ENCODE peak calls at places on chromosome 11, in four cellular contexts. S is IMR-90, F is H9, C is mesenchymal stem cell. B is an unnamed sample.

GRCh38 chr11:17197431-17197898 is 10.3 kb downstream of the PIK3C2A start:
- DNase-seq in S (peak; percentile 43), C (no peak), F (no peak), B (no peak)

GRCh38 chr11:61294717-61295595 is at the start of gene VWCE:
- DNase-seq in C (peak; percentile 57), S (peak; percentile 41), F (peak; percentile 83), B (peak; percentile 72)

GRCh38 chr11:19947521-19948114 is 212.7 kb downstream of the DBX1 start:
- DNase-seq in S (no peak), C (no peak), F (no peak), B (no peak)

GRCh38 chr11:34208266-34209135 is 103.1 kb downstream of the NAT10 start:
- DNase-seq in C (no peak), F (no peak), S (peak; percentile 39), B (no peak)

GRCh38 chr11:131491503-131491902 is 121.1 kb downstream of the NTM start:
- DNase-seq in S (peak; percentile 30), C (peak; percentile 5), F (no peak), B (no peak)

GRCh38 chr11:88252208-88252607 is 77.0 kb upstream of the RAB38 start:
- DNase-seq in S (no peak), F (no peak), C (no peak), B (no peak)

GRCh38 chr11:61482513-61482912 is 26.0 kb upstream of the LRRC10B start:
- DNase-seq in C (no peak), F (peak; percentile 89), S (no peak), B (no peak)

GRCh38 chr11:44865866-44866272 is 84.8 kb downstream of the TP53I11 start:
- DNase-seq in C (no peak), F (no peak), S (no peak), B (no peak)

GRCh38 chr11:102267602-102268001 is 49.7 kb upstream of the BIRC3 start:
- DNase-seq in S (peak; percentile 81), C (peak; percentile 84), F (no peak), B (no peak)

GRCh38 chr11:130209944-130210854 is 50.6 kb downstream of the ST14 start:
- DNase-seq in C (no peak), S (no peak), F (peak; percentile 25), B (no peak)

GRCh38 chr11:118789501-118790356 is 1.2 kb downstream of the DDX6 start:
- DNase-seq in F (no peak), C (peak; percentile 43), S (no peak), B (peak; percentile 18)

GRCh38 chr11:1307163-1307870 is 2.1 kb downstream of the TOLLIP start:
- DNase-seq in S (no peak), C (no peak), F (no peak), B (no peak)

GRCh38 chr11:19455731-19456130 is 215.0 kb upstream of the E2F8 start:
- DNase-seq in C (no peak), S (peak; percentile 30), F (peak; percentile 46), B (no peak)

GRCh38 chr11:27635567-27636037 is 64.7 kb downstream of the BDNF start:
- DNase-seq in F (no peak), C (no peak), S (no peak), B (no peak)

GRCh38 chr11:80362578-80362977 is 921.7 kb upstream of the TENM4 start:
- DNase-seq in S (no peak), F (no peak), C (peak; percentile 14), B (no peak)

DNA sequence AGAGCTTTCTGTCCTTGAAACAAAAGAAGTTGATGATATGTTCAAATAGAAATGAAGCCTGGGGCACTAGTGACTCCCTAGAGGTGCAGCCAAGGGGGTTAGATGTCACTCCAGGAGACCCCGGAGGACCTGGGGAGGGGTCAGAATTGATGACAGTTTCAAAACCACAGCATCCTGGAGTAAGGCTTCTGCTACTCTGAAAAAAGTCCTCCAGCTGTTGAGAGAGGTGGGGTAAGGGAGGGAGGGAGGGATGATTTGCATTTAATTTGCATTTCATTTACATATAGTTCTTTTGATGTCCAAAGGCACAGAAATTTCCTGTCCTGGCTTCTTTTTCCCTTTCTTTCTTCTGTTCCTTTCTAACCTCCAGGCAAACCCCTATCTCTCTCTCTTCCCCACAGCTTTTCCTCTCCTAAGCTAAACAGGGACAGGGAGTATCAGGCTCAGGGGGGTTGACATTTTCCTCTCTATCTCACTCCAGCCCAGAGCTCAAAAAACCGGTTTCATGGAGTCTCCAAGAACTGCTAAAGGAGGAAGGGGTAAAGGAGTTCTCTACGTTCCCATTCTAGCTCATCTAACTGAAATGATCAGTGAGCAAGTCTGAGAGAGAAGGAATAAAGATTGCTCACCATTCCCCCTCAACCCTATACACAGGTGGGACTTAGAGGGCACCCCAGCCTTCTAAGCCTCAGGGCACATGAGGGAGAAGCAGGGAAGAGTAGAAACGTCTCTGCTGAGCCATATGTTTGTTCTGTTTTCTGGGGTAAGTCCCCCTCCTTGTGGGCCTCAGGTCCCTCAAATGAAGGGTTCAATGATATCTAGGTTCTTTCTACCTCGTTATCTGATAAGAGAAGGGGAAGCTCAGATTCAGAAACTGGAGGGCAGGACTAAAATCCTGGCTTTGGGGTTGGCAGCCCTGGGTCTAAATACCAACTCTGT is 3.5 kb upstream of the POU2F3 start:
- DNase-seq in S (peak; percentile 34), F (peak; percentile 80), C (peak; percentile 20), B (no peak)
- H3K18ac ChIP-seq in S (no peak overlapping the region), F (no peak overlapping the region), C (no peak overlapping the region), B (no peak overlapping the region)

DNA sequence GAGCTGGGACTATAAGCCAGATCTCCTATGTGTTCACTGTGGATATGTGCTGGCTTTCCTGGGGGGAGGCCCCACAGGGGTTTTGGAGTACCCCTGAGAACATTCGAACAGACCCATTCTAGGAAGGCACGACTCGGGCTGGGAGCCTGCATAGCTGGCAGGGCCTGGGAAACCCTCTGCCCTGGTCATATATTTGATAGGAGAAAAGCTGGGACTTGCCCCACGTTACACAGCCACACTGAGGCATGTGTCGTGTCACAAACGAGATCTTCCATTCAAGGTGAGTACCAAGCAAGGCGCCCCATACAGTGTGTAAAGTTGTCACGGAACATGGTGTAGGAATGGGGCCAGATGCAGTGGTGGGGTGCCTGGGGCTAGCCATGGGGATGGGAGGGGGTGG is 11.2 kb downstream of the MYO7A start:
- DNase-seq in F (no peak), C (no peak), S (no peak), B (no peak)
- H2BK5ac ChIP-seq in F (no peak overlapping the region), C (no peak overlapping the region), S (no peak overlapping the region), B (no peak overlapping the region)

GRCh38 chr11:65128182-65129145 is 5.9 kb downstream of the SYVN1 start:
- DNase-seq in S (no peak), C (no peak), F (no peak), B (no peak)
- H4K91ac ChIP-seq in S (no peak overlapping the region), C (no peak overlapping the region), F (no peak overlapping the region), B (no peak overlapping the region)

DNA sequence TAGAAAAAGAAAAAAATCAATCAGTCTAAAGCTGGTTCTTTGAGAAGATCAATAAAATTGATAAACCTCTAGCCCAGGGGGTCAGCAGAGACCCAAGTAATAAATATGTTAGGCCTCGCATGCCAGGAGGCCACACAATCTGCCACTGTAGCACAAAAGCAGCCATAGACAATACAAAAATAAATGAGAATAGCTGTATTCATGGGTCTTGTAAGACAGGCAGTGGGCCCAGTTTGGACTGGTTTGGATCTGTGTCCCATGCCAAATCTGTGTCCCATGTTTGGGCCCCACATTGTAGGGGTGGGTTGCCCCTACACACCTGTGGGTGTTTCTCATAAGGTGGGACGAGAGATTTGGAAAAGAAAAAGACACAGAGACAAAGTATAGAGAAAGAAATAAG is 6.6 kb upstream of the PLAAT4 start:
- DNase-seq in S (no peak), C (no peak), F (peak; percentile 43), B (no peak)
- H3K18ac ChIP-seq in S (no peak overlapping the region), C (no peak overlapping the region), F (peak overlapping the region; percentile 8), B (no peak overlapping the region)

GRCh38 chr11:117392001-117392690 is 64.5 kb downstream of the CEP164 start:
- DNase-seq in S (no peak), C (no peak), F (no peak), B (no peak)
- H2BK5ac ChIP-seq in S (no peak overlapping the region), C (no peak overlapping the region), F (no peak overlapping the region), B (no peak overlapping the region)

GRCh38 chr11:95296621-95297025 is 65.6 kb upstream of the SESN3 start:
- DNase-seq in C (no peak), F (no peak), S (no peak), B (no peak)

GRCh38 chr11:95295382-95295781 is 64.4 kb upstream of the SESN3 start:
- DNase-seq in C (no peak), S (no peak), F (no peak), B (no peak)

GRCh38 chr11:95291946-95292345 is 60.9 kb upstream of the SESN3 start:
- DNase-seq in C (no peak), S (no peak), F (no peak), B (no peak)

GRCh38 chr11:95296165-95296564 is 65.2 kb upstream of the SESN3 start:
- DNase-seq in F (no peak), S (no peak), C (no peak), B (no peak)

DNA sequence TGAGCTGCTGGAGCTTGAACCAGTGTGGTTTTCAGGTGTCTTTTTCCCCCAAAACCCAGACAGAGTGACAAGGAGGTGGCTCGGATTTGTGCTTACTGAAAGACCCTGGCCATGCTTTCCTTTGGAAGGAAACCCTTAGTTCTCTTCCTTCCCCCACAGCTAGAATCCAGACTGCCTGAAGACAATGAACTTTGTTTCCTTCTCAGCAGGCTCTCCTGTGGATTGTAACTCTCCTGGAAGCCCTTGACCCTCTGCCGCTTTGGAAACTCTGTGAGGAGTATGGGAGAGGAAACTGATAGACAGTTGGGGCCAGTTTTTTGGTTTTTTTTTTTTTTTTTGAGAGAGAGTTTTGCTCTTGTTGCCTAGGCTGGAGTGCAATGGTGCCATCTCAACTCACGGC is 62.1 kb upstream of the SESN3 start:
- DNase-seq in C (no peak), F (no peak), S (no peak), B (no peak)
- H4K91ac ChIP-seq in C (no peak overlapping the region), F (no peak overlapping the region), S (no peak overlapping the region), B (no peak overlapping the region)

GRCh38 chr11:124717786-124718634 is 21.7 kb upstream of the NRGN start:
- DNase-seq in F (peak; percentile 48), C (peak; percentile 20), S (peak; percentile 34), B (peak; percentile 39)
- H3K18ac ChIP-seq in F (no peak overlapping the region), C (no peak overlapping the region), S (no peak overlapping the region), B (peak overlapping the region; percentile 67)

GRCh38 chr11:114027396-114027795 is 32.1 kb upstream of the ZBTB16 start:
- DNase-seq in F (no peak), S (no peak), C (no peak), B (no peak)

GRCh38 chr11:114027941-114028340 is 31.6 kb upstream of the ZBTB16 start:
- DNase-seq in C (no peak), S (no peak), F (no peak), B (no peak)

GRCh38 chr11:114026355-114026754 is 33.2 kb upstream of the ZBTB16 start:
- DNase-seq in C (peak; percentile 45), F (peak; percentile 62), S (no peak), B (no peak)

GRCh38 chr11:114019574-114019973 is 39.9 kb upstream of the ZBTB16 start:
- DNase-seq in C (no peak), F (no peak), S (no peak), B (no peak)

DNA sequence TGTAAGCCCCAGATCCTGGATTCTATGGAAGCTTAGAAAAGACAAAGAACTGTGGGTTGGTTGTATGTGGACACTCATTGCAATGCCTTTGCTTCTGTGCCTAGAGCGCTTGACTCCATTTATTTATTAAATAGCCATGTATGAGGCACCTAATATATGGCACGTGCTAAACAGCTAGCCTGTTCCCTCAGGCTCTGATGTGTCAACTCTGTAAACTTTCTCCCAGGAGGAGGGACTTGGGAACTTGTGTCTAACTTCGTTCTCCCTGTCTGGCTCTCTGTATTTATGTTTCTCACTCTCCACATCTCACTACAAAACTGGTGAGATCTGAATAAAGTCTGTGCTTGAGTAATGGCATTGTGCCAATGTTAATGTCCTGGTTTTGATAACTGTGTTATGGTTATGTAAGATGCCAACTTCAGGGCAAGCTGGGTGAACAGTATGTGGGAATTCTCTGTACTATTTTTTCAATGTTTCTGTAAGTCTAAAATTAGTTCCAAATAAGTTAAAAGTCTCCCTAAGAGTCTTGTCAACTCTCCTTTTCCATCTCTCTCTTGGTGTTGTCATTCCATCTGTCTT is 34.1 kb upstream of the ZBTB16 start:
- DNase-seq in C (no peak), S (no peak), F (no peak), B (no peak)
- H2BK5ac ChIP-seq in C (no peak overlapping the region), S (no peak overlapping the region), F (no peak overlapping the region), B (no peak overlapping the region)